ENCODE peak calls at places on chromosomes 7 and 10, in nine cellular contexts. W is ELF-1; M is germinal center; U is HuH-7.5; N is bronchial epithelial cell; O is ACHN; E is HCT116; L is stimulated activated CD4-positive, alpha-beta T cell treated with anti-CD3 and anti-CD28 coated beads, Interleukin-15, amount 100 ng/mL, for 1 hour; J is activated CD4-positive, alpha-beta T cell treated with anti-CD3 and anti-CD28 coated beads for 36 hours. S is an unnamed sample.

GRCh38 chr7:84157171-84157570 is 37.4 kb downstream of the SEMA3A start:
- DNase-seq in E (no peak), M (no peak), N (no peak), J (no peak), U (no peak), W (no peak), O (no peak), L (no peak), S (no peak)

GRCh38 chr10:29804025-29804852 is 169.5 kb upstream of the SVIL start:
- DNase-seq in W (no peak), L (no peak), J (peak; percentile 69), O (peak; percentile 89), U (no peak), M (no peak), E (peak; percentile 66), N (peak; percentile 94), S (no peak)

GRCh38 chr7:45417268-45417667 is 156.9 kb upstream of the ADCY1 start:
- DNase-seq in L (no peak), O (no peak), W (no peak), U (no peak), N (no peak), E (no peak), M (no peak), J (no peak), S (no peak)

GRCh38 chr10:87092356-87092860 is 2.2 kb downstream of the GLUD1 start:
- DNase-seq in J (no peak), L (no peak), W (no peak), E (no peak), O (peak; percentile 50), N (peak; percentile 34), M (no peak), U (no peak), S (peak; percentile 5)

GRCh38 chr10:25573281-25573680 is 360.7 kb upstream of the MYO3A start:
- DNase-seq in L (no peak), O (no peak), M (no peak), W (no peak), E (no peak), J (no peak), N (no peak), U (no peak), S (no peak)

GRCh38 chr7:6032167-6032566 is 991 bp downstream of the ANKRD61 start:
- DNase-seq in N (no peak), W (no peak), E (no peak), J (no peak), O (no peak), L (no peak), M (no peak), U (no peak), S (no peak)

GRCh38 chr7:141558544-141559183 is 7.5 kb downstream of the AGK start:
- DNase-seq in O (no peak), N (peak; percentile 7), M (no peak), J (no peak), U (no peak), E (no peak), W (no peak), L (no peak), S (no peak)

GRCh38 chr7:127847641-127848040 is 183.6 kb downstream of the LRRC4 start:
- DNase-seq in J (no peak), E (no peak), W (no peak), M (no peak), U (no peak), O (no peak), N (no peak), L (no peak), S (no peak)

GRCh38 chr10:103276941-103277712 is at the start of gene INA:
- DNase-seq in W (peak; percentile 85), O (peak; percentile 77), J (peak; percentile 66), L (no peak), U (no peak), N (no peak), M (peak; percentile 67), E (no peak), S (no peak)